ENCODE peak calls at places on chromosome 9, in ten cellular contexts. C, F, R, K, X, B, V, T, Y and W are unnamed samples. For H3K4me1, the result is how much of the 10 kb centered on the place peaks cover.

GRCh38 chr9:79573697-79573976 is 1.9 kb downstream of the TLE4 start:
- DNase-seq in C (no peak), Y (no peak), V (no peak), T (no peak), B (no peak), K (peak), X (no peak), R (peak), F (no peak), W (no peak)

GRCh38 chr9:100637787-100638186 is 59.9 kb downstream of the CAVIN4 start:
- DNase-seq in F (no peak), V (no peak), C (no peak), K (no peak), X (peak), T (no peak), R (peak), Y (no peak), B (peak), W (no peak)

GRCh38 chr9:27491164-27491563 is 32.9 kb upstream of the IFNK start:
- DNase-seq in X (no peak), F (no peak), K (no peak), C (no peak), T (no peak), Y (peak), B (no peak), V (no peak), R (no peak), W (peak)

GRCh38 chr9:20698799-20699198 is 14.7 kb downstream of the FOCAD start:
- DNase-seq in C (no peak), T (no peak), Y (no peak), V (no peak), B (no peak), X (no peak), K (no peak), F (no peak), R (no peak), W (no peak)

GRCh38 chr9:109401169-109401989 is 80.5 kb upstream of the EPB41L4B start:
- DNase-seq in X (peak), R (peak), V (no peak), B (peak), K (no peak), T (no peak), Y (no peak), F (no peak), C (peak), W (peak)

GRCh38 chr9:31848505-31849285 is 535.7 kb upstream of the ACO1 start:
- DNase-seq in T (no peak), K (no peak), R (peak), X (no peak), Y (no peak), F (no peak), B (no peak), V (no peak), C (no peak), W (no peak)

GRCh38 chr9:30722065-30722464 is 1662.4 kb upstream of the ACO1 start:
- DNase-seq in X (no peak), C (no peak), V (no peak), K (no peak), B (no peak), F (no peak), T (no peak), R (no peak), Y (no peak), W (no peak)

GRCh38 chr9:127313042-127313560 is 48.5 kb downstream of the GARNL3 start:
- DNase-seq in R (no peak), F (no peak), Y (no peak), V (no peak), B (no peak), X (no peak), K (no peak), T (no peak), C (no peak), W (no peak)

GRCh38 chr9:83636813-83637212 is 13.9 kb downstream of the IDNK start:
- DNase-seq in V (no peak), B (no peak), C (no peak), R (no peak), Y (no peak), K (no peak), T (no peak), X (no peak), F (no peak), W (no peak)

GRCh38 chr9:708556-709432 is 132.7 kb upstream of the DMRT1 start:
- DNase-seq in F (no peak), X (no peak), C (no peak), K (no peak), V (no peak), T (no peak), Y (peak), R (no peak), B (no peak), W (no peak)

GRCh38 chr9:16207161-16207560 is 654.3 kb downstream of the CCDC171 start:
- DNase-seq in Y (peak), T (peak), K (peak), R (no peak), B (peak), V (peak), X (no peak), F (no peak), C (no peak), W (peak)

GRCh38 chr9:68678430-68678829 is 26.6 kb upstream of the PIP5K1B start:
- DNase-seq in V (no peak), R (peak), C (no peak), K (no peak), X (no peak), T (no peak), B (peak), Y (no peak), F (no peak), W (no peak)

GRCh38 chr9:127178646-127179632 is 56.5 kb upstream of the ANGPTL2 start:
- DNase-seq in V (no peak), Y (no peak), T (no peak), X (no peak), K (no peak), R (no peak), F (no peak), B (no peak), C (peak), W (no peak)

GRCh38 chr9:135410831-135411473 is 68.6 kb upstream of the PPP1R26 start:
- DNase-seq in C (no peak), F (no peak), K (no peak), X (no peak), T (no peak), R (no peak), B (no peak), Y (no peak), V (no peak), W (peak)

GRCh38 chr9:112378441-112379176 is 1.3 kb upstream of the HSDL2 start:
- DNase-seq in T (no peak), Y (peak), X (no peak), K (no peak), V (peak), B (no peak), C (peak), F (peak), R (peak), W (peak)

GRCh38 chr9:136107953-136108647 is 10.6 kb downstream of the TMEM250 start:
- DNase-seq in C (peak), Y (no peak), T (no peak), B (no peak), V (no peak), X (no peak), K (no peak), F (no peak), R (no peak), W (no peak)

GRCh38 chr9:34501372-34501771 is 21.4 kb downstream of the ENHO start:
- DNase-seq in B (no peak), R (no peak), F (no peak), K (no peak), X (no peak), V (no peak), C (no peak), Y (no peak), T (no peak), W (no peak)
- H3K4me1 ChIP-seq in B (under half), R (under half), F (under half), K (under half), X (under half), V (under half), C (under half), Y (under half), T (under half), W (under half)

GRCh38 chr9:86700601-86701000 is 246.7 kb downstream of the GAS1 start:
- DNase-seq in B (peak), V (peak), X (no peak), F (no peak), Y (peak), K (no peak), T (no peak), R (no peak), C (no peak), W (no peak)
- H3K27ac ChIP-seq in B (no peak), V (peak), X (no peak), F (no peak), Y (no peak), K (no peak), T (no peak), R (no peak), C (no peak), W (no peak)

DNA sequence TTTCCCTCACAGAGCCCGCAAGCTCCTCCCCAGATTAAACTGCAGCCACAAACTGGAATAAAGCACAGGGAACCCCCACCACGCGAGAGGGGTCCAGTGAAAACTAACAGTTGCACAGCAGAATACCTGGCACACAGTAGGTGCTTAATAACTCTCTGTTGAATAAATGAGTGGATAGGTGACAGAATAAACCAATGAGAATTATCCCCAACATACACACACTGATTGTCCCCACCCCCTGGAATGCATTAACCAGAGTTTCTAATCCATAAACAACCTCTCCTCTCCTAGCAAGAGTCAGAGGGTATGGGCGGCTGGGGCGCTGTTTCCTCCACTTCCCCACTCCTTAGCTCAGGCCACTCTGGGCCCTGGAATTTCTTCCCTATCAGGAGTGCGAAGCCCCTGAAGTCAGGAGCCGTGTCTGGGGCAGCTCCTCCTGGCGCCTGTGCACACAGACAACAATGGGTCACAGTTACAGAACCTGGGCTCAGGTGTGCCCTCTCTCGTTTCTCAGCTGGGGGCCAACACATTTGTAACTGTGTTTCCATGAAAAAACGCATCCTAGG is 27.6 kb downstream of the RAPGEF1 start:
- DNase-seq in T (no peak), X (no peak), F (no peak), B (no peak), Y (no peak), R (no peak), V (no peak), K (no peak), C (no peak), W (no peak)
- H3K4me1 ChIP-seq in T (under half), X (under half), F (under half), B (under half), Y (under half), R (under half), V (half or more), K (under half), C (under half), W (half or more)

DNA sequence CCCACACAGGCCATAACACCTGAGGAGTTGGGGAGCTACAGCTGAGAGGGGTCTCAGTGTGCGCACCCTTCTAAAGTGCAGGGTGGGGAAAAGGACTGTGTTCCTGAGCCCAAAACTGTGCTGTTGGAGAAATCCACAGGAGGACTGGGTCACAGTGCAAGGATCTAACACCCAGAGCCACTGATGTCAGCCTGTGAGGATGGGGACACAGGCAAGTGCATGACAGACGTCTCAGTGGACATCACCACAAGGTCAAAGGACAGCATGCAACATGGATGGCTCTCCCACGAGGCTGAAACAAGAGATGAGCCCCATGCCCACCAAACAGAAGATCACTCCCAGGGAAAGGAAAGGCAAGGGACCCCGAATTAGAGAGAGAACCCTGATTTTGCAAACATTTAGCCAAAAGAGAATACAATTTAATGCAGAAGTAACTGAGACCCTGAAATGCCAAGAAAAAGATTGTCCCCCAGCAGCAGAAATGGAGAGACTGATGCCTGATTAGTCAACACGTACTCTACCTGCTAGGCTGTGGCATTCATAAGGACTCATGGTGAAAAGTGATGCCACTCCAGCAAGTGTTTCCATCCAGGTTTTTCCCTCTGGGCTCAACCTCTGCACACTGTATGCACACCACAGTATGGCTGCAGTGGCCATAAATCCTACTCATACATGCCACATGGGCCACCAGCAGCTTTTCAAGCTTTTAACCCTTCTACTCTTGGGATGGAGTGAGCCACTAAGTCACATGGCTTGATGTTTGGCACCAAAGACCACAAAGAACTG is 14.2 kb downstream of the KLF9 start:
- DNase-seq in Y (no peak), K (no peak), T (no peak), B (no peak), F (no peak), V (no peak), R (no peak), X (no peak), C (no peak), W (no peak)
- H3K27ac ChIP-seq in Y (peak), K (peak), T (no peak), B (no peak), F (no peak), V (peak), R (no peak), X (no peak), C (no peak), W (peak)

DNA sequence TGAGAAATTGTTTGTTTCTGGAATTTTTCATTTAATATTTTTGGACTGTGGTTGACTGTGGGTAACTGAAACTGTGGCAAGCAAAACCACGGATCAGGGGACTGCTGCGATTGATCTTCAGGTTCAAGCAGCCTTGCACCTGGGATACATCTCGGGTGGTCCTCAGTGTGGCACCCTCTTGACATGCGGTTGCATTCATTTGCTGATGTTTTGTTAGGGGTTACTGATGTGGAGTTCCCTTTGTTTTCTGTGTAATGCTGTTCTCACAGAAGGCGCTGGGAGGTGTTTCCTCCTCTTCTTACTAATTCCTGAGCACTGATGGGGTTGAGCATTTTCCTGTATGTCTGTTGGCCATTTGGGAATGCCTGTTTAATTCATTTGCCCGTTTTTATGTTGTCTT is 60.4 kb downstream of the EHMT1 start:
- DNase-seq in V (no peak), X (no peak), K (no peak), B (no peak), F (no peak), Y (no peak), R (no peak), C (no peak), T (no peak), W (no peak)
- H3K4me1 ChIP-seq in V (half or more), X (under half), K (under half), B (under half), F (under half), Y (under half), R (under half), C (under half), T (under half), W (under half)

GRCh38 chr9:133715866-133716563 is 22.1 kb downstream of the SARDH start:
- DNase-seq in T (peak), C (no peak), K (no peak), X (no peak), B (peak), Y (peak), V (no peak), R (no peak), F (no peak), W (peak)
- H3K27ac ChIP-seq in T (no peak), C (no peak), K (no peak), X (no peak), B (no peak), Y (peak), V (peak), R (no peak), F (no peak), W (peak)

GRCh38 chr9:81234924-81235610 is 454.3 kb downstream of the TLE1 start:
- DNase-seq in K (no peak), F (no peak), X (no peak), Y (no peak), T (no peak), B (no peak), C (no peak), V (no peak), R (no peak), W (no peak)

GRCh38 chr9:81239388-81239787 is 450.0 kb downstream of the TLE1 start:
- DNase-seq in K (no peak), F (no peak), Y (no peak), T (no peak), B (no peak), C (no peak), X (no peak), V (no peak), R (no peak), W (no peak)

GRCh38 chr9:81242866-81243265 is 446.5 kb downstream of the TLE1 start:
- DNase-seq in F (no peak), K (no peak), R (no peak), X (no peak), T (no peak), Y (no peak), V (no peak), B (no peak), C (no peak), W (no peak)

DNA sequence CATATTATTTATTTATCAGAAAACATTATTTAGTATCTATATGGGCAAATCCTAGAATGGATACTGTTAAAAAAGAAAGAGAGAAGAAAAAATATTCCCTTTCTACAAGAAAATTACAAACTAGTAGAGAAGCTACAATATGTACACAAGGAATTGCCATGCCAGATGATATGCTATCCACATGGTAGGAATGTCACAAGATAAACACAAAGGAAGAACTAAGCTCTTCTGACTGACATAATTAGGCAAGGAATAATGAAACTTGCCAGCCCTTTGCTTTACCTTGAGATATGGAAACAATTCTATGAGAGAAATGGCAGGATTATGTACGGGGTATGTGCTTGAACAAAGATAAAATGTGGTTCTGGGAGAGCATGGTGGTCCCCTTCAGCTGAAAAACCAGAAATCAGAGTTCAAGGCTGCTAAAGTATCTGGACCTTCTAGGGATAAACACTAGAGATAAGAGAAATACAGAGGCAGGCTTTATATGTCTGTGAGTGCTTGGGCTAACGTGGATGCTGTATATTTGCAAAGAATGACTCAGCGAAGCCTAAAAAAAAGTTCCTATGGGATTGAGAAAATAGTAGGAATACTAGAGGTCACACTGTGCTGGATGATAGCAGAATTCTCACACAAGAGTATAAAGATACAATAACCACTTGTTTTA is 451.6 kb downstream of the TLE1 start:
- DNase-seq in Y (no peak), T (no peak), C (no peak), V (no peak), R (peak), B (no peak), K (no peak), X (no peak), F (no peak), W (no peak)
- H3K4me1 ChIP-seq in Y (under half), T (under half), C (under half), V (under half), R (under half), B (under half), K (under half), X (under half), F (under half), W (under half)

GRCh38 chr9:131418143-131419028 is 24.5 kb downstream of the PRRC2B start:
- DNase-seq in R (no peak), B (peak), K (no peak), C (peak), F (no peak), T (no peak), Y (peak), X (no peak), V (peak), W (peak)
- H3K27ac ChIP-seq in R (no peak), B (peak), K (no peak), C (no peak), F (no peak), T (no peak), Y (peak), X (peak), V (peak), W (peak)